ENCODE peak calls at places on chromosomes 11 and 22, in four cellular contexts. X, W, A and E are unnamed samples.

GRCh38 chr22:27223317-27224177 is 566.2 kb downstream of the MIAT start:
- DNase-seq in X (no peak), W (no peak), A (peak), E (no peak)

GRCh38 chr22:41933411-41934177 is 7.0 kb upstream of the TNFRSF13C start:
- DNase-seq in X (no peak), W (no peak), A (peak), E (no peak)

GRCh38 chr22:23075525-23076216 is 5.4 kb downstream of the GNAZ start:
- DNase-seq in X (no peak), W (no peak), A (peak), E (no peak)

GRCh38 chr22:32255726-32256125 is 579 bp upstream of the SLC5A4 start:
- DNase-seq in X (no peak), W (no peak), A (no peak), E (no peak)

GRCh38 chr11:75815345-75815983 is 454 bp downstream of the UVRAG start:
- DNase-seq in X (no peak), W (no peak), A (peak), E (peak)

GRCh38 chr11:72704028-72704782 is 30.0 kb upstream of the PDE2A start:
- DNase-seq in X (no peak), W (no peak), A (no peak), E (no peak)

GRCh38 chr22:46007848-46008261 is 30.9 kb upstream of the WNT7B start:
- DNase-seq in X (peak), W (no peak), A (peak), E (peak)

GRCh38 chr11:130580372-130580771 is 131.9 kb downstream of the ADAMTS15 start:
- DNase-seq in X (no peak), W (no peak), A (no peak), E (no peak)

GRCh38 chr11:72788250-72788649 is 5.6 kb downstream of the STARD10 start:
- DNase-seq in X (no peak), W (no peak), A (no peak), E (no peak)

GRCh38 chr11:68002943-68003845 is 703 bp downstream of the UNC93B1 start:
- DNase-seq in X (peak), W (no peak), A (peak), E (peak)

GRCh38 chr11:27234043-27234668 is 128.9 kb downstream of the CCDC34 start:
- DNase-seq in X (no peak), W (no peak), A (peak), E (no peak)

GRCh38 chr11:9787981-9788521 is 124.2 kb downstream of the SWAP70 start:
- DNase-seq in X (no peak), W (no peak), A (no peak), E (no peak)

GRCh38 chr22:44998296-44998695 is 11.5 kb downstream of the PHF21B start:
- DNase-seq in X (no peak), W (no peak), A (no peak), E (no peak)

GRCh38 chr11:35934981-35935380 is 8.9 kb upstream of the LDLRAD3 start:
- DNase-seq in X (no peak), W (no peak), A (no peak), E (no peak)

GRCh38 chr11:24391165-24391564 is 105.7 kb upstream of the LUZP2 start:
- DNase-seq in X (no peak), W (no peak), A (no peak), E (no peak)

GRCh38 chr22:24327827-24328226 is 57.2 kb downstream of the SPECC1L start:
- DNase-seq in X (no peak), W (no peak), A (no peak), E (no peak)

GRCh38 chr11:104774578-104774977 is 123.7 kb downstream of the CASP12 start:
- DNase-seq in X (no peak), W (no peak), A (no peak), E (no peak)

GRCh38 chr22:36239150-36239400 is 252 bp downstream of the APOL2 start:
- DNase-seq in X (peak), W (no peak), A (no peak), E (no peak)

GRCh38 chr11:126546191-126546590 is 190.7 kb downstream of the ST3GAL4 start:
- DNase-seq in X (no peak), W (no peak), A (no peak), E (no peak)

GRCh38 chr11:125170001-125170405 is 5.5 kb downstream of the PKNOX2 start:
- DNase-seq in X (no peak), W (no peak), A (peak), E (no peak)

GRCh38 chr22:17774206-17774927 is at the start of gene BID:
- DNase-seq in X (peak), W (no peak), A (peak), E (no peak)

GRCh38 chr22:35150163-35151107 is 84.5 kb downstream of the ISX start:
- DNase-seq in X (peak), W (peak), A (peak), E (peak)

GRCh38 chr11:67269401-67270255 is 3.4 kb downstream of the GRK2 start:
- DNase-seq in X (no peak), W (no peak), A (peak), E (no peak)

GRCh38 chr11:64759722-64760719 is at the start of gene PYGM:
- DNase-seq in X (peak), W (no peak), A (peak), E (peak)

GRCh38 chr22:42901790-42902508 is 44.9 kb upstream of the ARFGAP3 start:
- DNase-seq in X (no peak), W (no peak), A (no peak), E (no peak)

GRCh38 chr11:18749681-18750319 is 23.8 kb upstream of the IGSF22 start:
- DNase-seq in X (peak), W (no peak), A (no peak), E (no peak)

GRCh38 chr11:1631066-1631568 is 1.5 kb downstream of the KRTAP5-5 start:
- DNase-seq in X (no peak), W (no peak), A (no peak), E (no peak)

GRCh38 chr11:100816823-100817222 is 129.7 kb downstream of the ARHGAP42 start:
- DNase-seq in X (no peak), W (no peak), A (no peak), E (no peak)

GRCh38 chr22:40484906-40485660 is 114.7 kb downstream of the SGSM3 start:
- DNase-seq in X (no peak), W (no peak), A (no peak), E (no peak)

GRCh38 chr11:119055901-119056300 is 1.1 kb downstream of the HYOU1 start:
- DNase-seq in X (peak), W (no peak), A (no peak), E (no peak)

GRCh38 chr22:46416537-46417267 is 81.2 kb downstream of the TRMU start:
- DNase-seq in X (no peak), W (no peak), A (no peak), E (no peak)

GRCh38 chr11:124863137-124863825 is 2.0 kb upstream of the ROBO3 start:
- DNase-seq in X (peak), W (no peak), A (no peak), E (peak)

GRCh38 chr22:40044870-40045834 is 50.4 kb downstream of the FAM83F start:
- DNase-seq in X (peak), W (no peak), A (peak), E (no peak)

GRCh38 chr11:66263231-66263630 is 5.2 kb upstream of the RAB1B start:
- DNase-seq in X (no peak), W (no peak), A (peak), E (no peak)

GRCh38 chr11:57425565-57426438 is 1.1 kb downstream of the SLC43A3 start:
- DNase-seq in X (no peak), W (no peak), A (peak), E (peak)

GRCh38 chr11:14414470-14415461 is 55.8 kb upstream of the RRAS2 start:
- DNase-seq in X (no peak), W (no peak), A (no peak), E (no peak)

GRCh38 chr22:19621372-19622060 is 92.8 kb upstream of the SEPTIN5 start:
- DNase-seq in X (no peak), W (no peak), A (no peak), E (no peak)

GRCh38 chr11:88813233-88813915 is 252.4 kb downstream of the GRM5 start:
- DNase-seq in X (no peak), W (no peak), A (no peak), E (no peak)

GRCh38 chr11:86196924-86197323 is 47.6 kb upstream of the EED start:
- DNase-seq in X (no peak), W (no peak), A (no peak), E (no peak)
- TF ChIP-seq POLR2AphosphoS5 in X (no peak), W (no peak), A (no peak), E (no peak)

GRCh38 chr11:111823131-111823530 is 48.2 kb downstream of the ALG9 start:
- DNase-seq in X (no peak), W (no peak), A (no peak), E (no peak)

GRCh38 chr11:111815489-111815888 is 49.3 kb upstream of the PPP2R1B start:
- DNase-seq in X (no peak), W (no peak), A (no peak), E (no peak)

GRCh38 chr11:111823629-111824028 is 47.8 kb downstream of the ALG9 start:
- DNase-seq in X (no peak), W (no peak), A (no peak), E (no peak)

GRCh38 chr11:111820059-111820375 is 51.4 kb downstream of the ALG9 start:
- DNase-seq in X (no peak), W (no peak), A (no peak), E (no peak)

DNA sequence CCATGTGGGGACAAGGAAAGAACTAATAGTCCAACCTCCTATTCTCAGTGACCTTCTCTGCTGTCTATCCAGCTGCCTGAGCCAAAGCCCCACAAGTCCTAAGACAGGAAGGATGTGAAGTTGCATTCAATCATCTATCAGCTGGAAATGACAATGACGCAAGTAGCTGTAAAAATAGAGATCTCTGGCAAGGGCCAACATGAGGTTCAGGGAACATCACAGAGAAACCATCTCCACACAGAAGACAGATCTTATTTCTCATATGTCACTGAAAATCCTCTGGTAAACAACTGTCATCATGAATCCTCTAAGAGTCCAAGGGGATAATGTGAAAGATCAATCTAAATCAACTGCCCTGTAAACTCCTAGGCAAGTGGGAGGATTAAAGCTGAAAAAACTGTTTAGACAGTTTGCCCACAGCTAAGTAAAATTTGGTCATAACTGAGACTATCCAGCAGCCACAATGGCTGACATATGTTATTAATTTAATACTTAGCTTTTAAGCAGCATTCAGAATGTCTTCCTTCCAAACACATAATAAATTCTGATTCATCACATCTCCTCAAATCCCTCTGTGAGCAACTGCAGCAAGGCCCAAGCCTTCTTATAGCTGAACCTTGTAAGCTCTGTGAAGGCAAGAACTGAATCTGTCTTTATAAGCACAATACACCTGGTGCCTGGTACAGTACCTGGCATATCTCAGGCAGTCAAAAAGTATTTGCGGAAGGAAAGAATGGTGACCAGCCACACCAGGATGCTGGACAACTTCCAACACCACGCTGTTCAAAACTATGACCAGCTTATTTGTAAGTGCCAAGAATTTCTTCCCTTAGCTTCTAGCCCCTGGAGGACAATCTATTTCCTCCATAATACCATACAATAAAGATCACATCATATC is 52.0 kb downstream of the ALG9 start:
- DNase-seq in X (peak), W (no peak), A (no peak), E (no peak)
- TF ChIP-seq POLR2AphosphoS5 in X (peak), W (no peak), A (no peak), E (no peak)

DNA sequence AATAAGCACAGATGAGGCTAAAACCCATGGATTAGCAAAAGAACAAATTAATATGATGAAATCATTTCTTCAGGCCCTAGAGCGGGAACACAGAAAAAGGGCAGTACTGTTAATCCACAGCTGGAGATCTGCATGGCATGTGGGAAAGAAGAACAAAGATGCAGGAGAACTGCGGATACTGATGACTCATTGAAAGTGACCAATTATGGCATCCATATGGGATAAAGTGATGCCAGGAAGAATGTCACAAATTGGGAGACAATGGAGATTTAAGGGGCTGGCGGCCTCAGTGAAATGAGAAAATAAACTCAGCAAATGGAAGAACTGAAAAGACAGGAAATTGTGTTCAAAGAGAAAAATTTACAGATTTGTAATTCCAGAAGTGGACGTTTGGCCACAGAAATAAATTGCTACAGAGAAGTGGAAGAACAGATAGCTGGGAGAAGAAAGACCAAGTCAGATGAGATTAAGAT is 39.4 kb downstream of the SIK3 start:
- DNase-seq in X (peak), W (no peak), A (no peak), E (no peak)
- TF ChIP-seq POLR2AphosphoS5 in X (no peak), W (no peak), A (no peak), E (no peak)

GRCh38 chr22:37560682-37561208 is 465 bp downstream of the CDC42EP1 start:
- DNase-seq in X (peak), W (no peak), A (no peak), E (no peak)

GRCh38 chr22:37558815-37559214 is 1.5 kb upstream of the CDC42EP1 start:
- DNase-seq in X (no peak), W (no peak), A (no peak), E (no peak)

GRCh38 chr22:37559521-37559900 is 769 bp upstream of the CDC42EP1 start:
- DNase-seq in X (no peak), W (no peak), A (no peak), E (no peak)

GRCh38 chr22:37561209-37562048 is 1.1 kb downstream of the CDC42EP1 start:
- DNase-seq in X (peak), W (no peak), A (peak), E (peak)

GRCh38 chr22:37559901-37560681 is at the start of gene CDC42EP1:
- DNase-seq in X (peak), W (no peak), A (no peak), E (peak)
- TF ChIP-seq POLR2AphosphoS5 in X (peak), W (no peak), A (peak), E (no peak)

GRCh38 chr11:313787-314547 is at the start of gene IFITM1:
- DNase-seq in X (no peak), W (no peak), A (peak), E (no peak)

GRCh38 chr11:313304-313786 is 495 bp upstream of the IFITM1 start:
- DNase-seq in X (no peak), W (no peak), A (peak), E (peak)

GRCh38 chr11:315051-315481 is 1.2 kb downstream of the IFITM1 start:
- DNase-seq in X (no peak), W (no peak), A (peak), E (no peak)

GRCh38 chr11:309558-309855 is 1.9 kb downstream of the IFITM2 start:
- DNase-seq in X (no peak), W (no peak), A (no peak), E (no peak)

GRCh38 chr11:312092-312816 is 1.6 kb upstream of the IFITM1 start:
- DNase-seq in X (no peak), W (no peak), A (peak), E (no peak)
- TF ChIP-seq POLR2AphosphoS5 in X (no peak), W (no peak), A (peak), E (no peak)

GRCh38 chr11:69101100-69101791 is 52.5 kb downstream of the TPCN2 start:
- DNase-seq in X (peak), W (peak), A (peak), E (no peak)
- TF ChIP-seq POLR2AphosphoS5 in X (no peak), W (no peak), A (peak), E (no peak)

DNA sequence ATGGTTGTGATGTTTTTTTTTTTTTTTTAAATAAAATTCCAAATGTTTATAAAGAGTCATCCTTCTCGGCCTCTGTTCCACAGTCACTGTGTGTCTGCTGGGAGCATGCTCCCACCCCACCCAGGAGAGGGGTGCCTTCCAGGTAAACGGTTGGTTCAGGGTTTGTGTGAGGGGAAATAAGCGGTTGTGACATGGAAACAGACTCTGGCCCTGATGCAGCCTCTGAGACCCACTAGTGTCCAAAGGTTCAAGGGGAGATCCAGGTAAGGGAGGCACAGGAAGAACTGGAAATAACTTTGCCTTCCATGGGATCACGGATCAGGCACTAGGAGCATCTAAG is 6.0 kb upstream of the GAS2L1 start:
- DNase-seq in X (no peak), W (no peak), A (no peak), E (no peak)
- TF ChIP-seq POLR2AphosphoS5 in X (no peak), W (no peak), A (no peak), E (no peak)

GRCh38 chr22:20653012-20653794 is 120.7 kb upstream of the SERPIND1 start:
- DNase-seq in X (no peak), W (no peak), A (no peak), E (peak)

GRCh38 chr22:20652130-20652529 is 121.8 kb upstream of the SERPIND1 start:
- DNase-seq in X (no peak), W (no peak), A (no peak), E (no peak)

GRCh38 chr22:20653795-20654342 is 120.0 kb upstream of the SERPIND1 start:
- DNase-seq in X (no peak), W (no peak), A (no peak), E (no peak)

GRCh38 chr22:20651286-20651685 is 122.6 kb upstream of the SERPIND1 start:
- DNase-seq in X (no peak), W (no peak), A (no peak), E (peak)

GRCh38 chr22:20652582-20652981 is 121.3 kb upstream of the SERPIND1 start:
- DNase-seq in X (no peak), W (no peak), A (peak), E (no peak)
- TF ChIP-seq POLR2AphosphoS5 in X (no peak), W (no peak), A (no peak), E (no peak)